ENCODE peak calls at places on chromosomes 1 and 21, in nine cellular contexts. V is fibroblast of lung, Q is PC-3, N is AG04450, U is AG04449, Y is lower leg skin, Z is kidney epithelial cell, I is astrocyte of the spinal cord, C is tibial artery. A is an unnamed sample.

GRCh38 chr1:35592991-35593769 is 20.1 kb downstream of the TFAP2E start:
- DNase-seq in Z (no peak), V (peak; percentile 18), U (no peak), Y (no peak), Q (no peak), I (no peak), N (no peak), C (no peak), A (peak; percentile 31)

GRCh38 chr1:12654004-12654567 is 10.2 kb downstream of the AADACL4 start:
- DNase-seq in C (no peak), N (no peak), V (peak; percentile 19), I (no peak), U (no peak), Y (no peak), Q (no peak), Z (no peak), A (peak; percentile 53)

GRCh38 chr1:193479187-193479586 is 292.8 kb upstream of the B3GALT2 start:
- DNase-seq in Q (no peak), V (no peak), I (no peak), C (no peak), Y (no peak), N (no peak), U (no peak), Z (no peak), A (no peak)

GRCh38 chr1:22611530-22611947 is 24.9 kb upstream of the C1QA start:
- DNase-seq in C (no peak), N (peak; percentile 13), V (peak; percentile 59), I (peak; percentile 67), U (peak; percentile 5), Y (no peak), Q (peak; percentile 51), Z (peak; percentile 32), A (peak; percentile 64)

GRCh38 chr1:27603962-27604578 is at the start of gene AHDC1:
- DNase-seq in N (peak; percentile 61), Z (peak; percentile 57), V (peak; percentile 89), I (peak; percentile 95), C (peak; percentile 96), Y (peak; percentile 98), Q (peak; percentile 90), U (peak; percentile 33), A (peak; percentile 95)

GRCh38 chr21:44819283-44820243 is 1.7 kb upstream of the SUMO3 start:
- DNase-seq in C (no peak), N (no peak), U (no peak), Q (no peak), I (no peak), Z (no peak), Y (no peak), V (no peak), A (no peak)

GRCh38 chr1:94255476-94255875 is 18.1 kb upstream of the ARHGAP29 start:
- DNase-seq in N (no peak), Q (peak; percentile 95), I (no peak), C (no peak), V (no peak), Y (no peak), Z (no peak), U (no peak), A (peak; percentile 72)

GRCh38 chr1:13675222-13675621 is 24.8 kb upstream of the PRDM2 start:
- DNase-seq in Q (no peak), V (no peak), C (no peak), I (no peak), U (peak; percentile 14), Z (no peak), N (no peak), Y (no peak), A (no peak)

GRCh38 chr21:33642896-33643657 is 776 bp downstream of the ITSN1 start:
- DNase-seq in U (no peak), Y (peak; percentile 92), V (peak; percentile 37), I (no peak), C (peak; percentile 71), Z (no peak), Q (peak; percentile 38), N (no peak), A (peak; percentile 32)

GRCh38 chr21:33642027-33642895 is at the start of gene ITSN1:
- DNase-seq in U (peak; percentile 98), C (peak; percentile 100), Y (peak; percentile 100), V (peak; percentile 100), N (peak; percentile 99), I (peak; percentile 100), Q (peak; percentile 99), Z (peak; percentile 94), A (peak; percentile 100)

GRCh38 chr21:33645730-33646129 is 3.4 kb downstream of the ITSN1 start:
- DNase-seq in Z (no peak), I (no peak), Q (peak; percentile 32), C (no peak), N (no peak), Y (no peak), V (no peak), U (no peak), A (no peak)

GRCh38 chr21:33644383-33645074 is 2.2 kb downstream of the ITSN1 start:
- DNase-seq in Q (peak; percentile 54), Y (no peak), U (no peak), N (no peak), Z (no peak), C (no peak), I (peak; percentile 63), V (peak; percentile 78), A (peak; percentile 90)

GRCh38 chr21:33643658-33644311 is 1.5 kb downstream of the ITSN1 start:
- DNase-seq in I (peak; percentile 52), V (peak; percentile 33), Y (no peak), Z (no peak), Q (peak; percentile 22), N (no peak), C (no peak), U (no peak), A (no peak)
- H3K4me3 ChIP-seq in I (peak overlapping the region; percentile 69), V (peak overlapping the region; percentile 97), Y (peak overlapping the region; percentile 83), Z (peak overlapping the region; percentile 74), Q (peak overlapping the region; percentile 91), N (peak overlapping the region; percentile 73), C (peak overlapping the region; percentile 97), U (peak overlapping the region; percentile 77), A (peak overlapping the region; percentile 80)

GRCh38 chr1:199291022-199291740 is 652.3 kb downstream of the PTPRC start:
- DNase-seq in I (no peak), Z (no peak), Q (no peak), N (no peak), Y (no peak), U (no peak), V (no peak), C (no peak), A (peak; percentile 42)

GRCh38 chr1:199290186-199290585 is 651.3 kb downstream of the PTPRC start:
- DNase-seq in Z (no peak), N (no peak), C (no peak), Q (peak; percentile 11), I (no peak), Y (no peak), U (no peak), V (no peak), A (no peak)

GRCh38 chr1:199282910-199283309 is 644.1 kb downstream of the PTPRC start:
- DNase-seq in V (no peak), I (peak; percentile 63), Q (no peak), C (no peak), Z (no peak), N (no peak), U (no peak), Y (no peak), A (peak; percentile 67)

GRCh38 chr1:199283814-199284213 is 645.0 kb downstream of the PTPRC start:
- DNase-seq in N (no peak), U (no peak), Z (no peak), V (no peak), I (peak; percentile 49), Y (no peak), Q (no peak), C (no peak), A (no peak)

DNA sequence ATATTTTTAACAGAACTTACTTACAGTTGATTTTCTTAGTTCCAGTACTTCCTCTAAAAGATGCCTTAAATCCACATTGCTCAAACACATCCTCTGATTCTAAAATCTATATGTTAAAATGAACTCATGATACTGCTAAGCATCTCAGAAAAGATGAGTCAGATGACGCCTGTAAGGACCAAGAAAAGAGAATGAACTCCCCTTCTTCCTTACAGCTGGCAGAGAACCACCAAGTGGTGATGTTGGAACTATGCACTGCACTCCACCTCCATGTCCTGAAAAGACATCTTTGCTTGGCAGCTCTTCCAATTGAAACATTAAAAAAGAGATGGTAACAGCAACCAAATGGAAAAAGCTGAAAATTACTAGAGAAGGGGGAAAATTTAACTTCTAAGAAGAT is 648.8 kb downstream of the PTPRC start:
- DNase-seq in U (no peak), Z (no peak), Q (no peak), Y (no peak), C (no peak), I (no peak), N (no peak), V (no peak), A (no peak)
- TF ChIP-seq CTCF in U (no peak), Z (no peak), Q (no peak), Y (no peak), C (no peak), I (no peak), N (no peak), V (no peak), A (no peak)

GRCh38 chr1:8021676-8022266 is 4.3 kb downstream of the ERRFI1 start:
- DNase-seq in U (no peak), N (no peak), V (peak; percentile 22), I (peak; percentile 42), Q (no peak), Y (no peak), C (no peak), Z (no peak), A (peak; percentile 39)

GRCh38 chr1:8024329-8024728 is 1.8 kb downstream of the ERRFI1 start:
- DNase-seq in N (no peak), V (peak; percentile 22), I (peak; percentile 32), C (no peak), Z (no peak), Y (no peak), U (no peak), Q (peak; percentile 1), A (peak; percentile 24)

GRCh38 chr1:8023287-8023994 is 2.7 kb downstream of the ERRFI1 start:
- DNase-seq in U (no peak), Z (no peak), I (no peak), V (peak; percentile 18), Y (no peak), Q (no peak), N (no peak), C (no peak), A (peak; percentile 15)

GRCh38 chr1:8023995-8024313 is 2.2 kb downstream of the ERRFI1 start:
- DNase-seq in U (no peak), I (no peak), Q (no peak), C (no peak), N (no peak), Z (no peak), V (no peak), Y (no peak), A (peak; percentile 15)

GRCh38 chr1:8022395-8023286 is 3.5 kb downstream of the ERRFI1 start:
- DNase-seq in I (peak; percentile 19), Z (no peak), V (peak; percentile 9), Y (no peak), Q (no peak), C (no peak), N (no peak), U (no peak), A (peak; percentile 22)
- H3K4me3 ChIP-seq in I (peak overlapping the region; percentile 92), Z (no peak overlapping the region), V (peak overlapping the region; percentile 15), Y (no peak overlapping the region), Q (peak overlapping the region; percentile 98), C (peak overlapping the region; percentile 91), N (peak overlapping the region; percentile 80), U (no peak overlapping the region), A (peak overlapping the region; percentile 65)

DNA sequence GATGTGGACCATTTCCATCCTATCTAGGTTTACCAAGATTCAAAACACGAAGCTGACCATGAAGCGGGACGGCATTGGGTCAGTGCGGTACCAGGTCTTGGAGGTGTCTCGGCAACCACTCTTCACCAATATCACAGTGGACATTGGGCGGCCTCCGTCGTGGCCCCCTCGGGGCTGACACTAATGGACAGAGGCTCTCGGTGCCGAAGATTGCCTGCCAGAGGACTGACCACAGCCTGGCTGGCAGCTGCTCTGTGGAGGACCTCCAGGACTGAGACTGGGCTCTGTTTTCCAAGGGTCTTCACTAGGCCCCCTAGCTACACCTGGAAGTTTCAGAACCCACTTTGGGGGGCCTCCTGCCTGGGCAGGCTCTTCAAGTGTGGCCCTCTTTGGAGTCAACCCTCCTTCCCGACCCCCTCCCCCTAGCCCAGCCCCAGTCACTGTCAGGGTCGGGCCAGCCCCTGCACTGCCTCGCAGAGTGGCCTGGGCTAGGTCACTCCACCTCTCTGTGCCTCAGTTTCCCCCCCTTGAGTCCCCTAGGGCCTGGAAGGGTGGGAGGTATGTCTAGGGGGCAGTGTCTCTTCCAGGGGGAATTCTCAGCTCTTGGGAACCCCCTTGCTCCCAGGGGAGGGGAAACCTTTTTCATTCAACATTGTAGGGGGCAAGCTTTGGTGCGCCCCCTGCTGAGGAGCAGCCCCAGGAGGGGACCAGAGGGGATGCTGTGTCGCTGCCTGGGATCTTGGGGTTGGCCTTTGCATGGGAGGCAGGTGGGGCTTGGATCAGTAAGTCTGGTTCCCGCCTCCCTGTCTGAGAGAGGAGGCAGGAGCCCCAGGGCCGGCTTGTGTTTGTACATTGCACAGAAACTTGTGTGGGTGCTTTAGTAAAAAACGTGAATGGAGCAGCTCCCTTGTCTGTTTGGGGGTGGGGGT is 864 bp upstream of the CCDC24 start:
- DNase-seq in Y (no peak), I (no peak), N (no peak), C (no peak), U (no peak), Q (no peak), Z (no peak), V (no peak), A (no peak)
- TF ChIP-seq CTCF in Y (no peak), I (peak; percentile 14), N (no peak), C (no peak), U (peak; percentile 11), Q (peak; percentile 45), Z (no peak), V (peak; percentile 7), A (no peak)